ENCODE peak calls at places on chromosome 19, in four cellular contexts. I, G, W and Y are unnamed samples.

GRCh38 chr19:19409235-19410030 is 4.0 kb downstream of the GATAD2A start:
- DNase-seq in I (no peak), G (no peak), W (no peak), Y (no peak)

GRCh38 chr19:34228347-34228746 is 26.0 kb upstream of the GARRE1 start:
- DNase-seq in I (no peak), G (no peak), W (no peak), Y (no peak)

GRCh38 chr19:15374796-15375440 is 4.7 kb downstream of the AKAP8 start:
- DNase-seq in I (no peak), G (no peak), W (no peak), Y (no peak)

GRCh38 chr19:4909172-4909896 is at the start of gene UHRF1:
- DNase-seq in I (no peak), G (peak), W (peak), Y (no peak)

GRCh38 chr19:31938675-31939074 is 406.7 kb upstream of the ZNF507 start:
- DNase-seq in I (no peak), G (no peak), W (no peak), Y (no peak)

GRCh38 chr19:45496349-45496953 is 396 bp downstream of the RTN2 start:
- DNase-seq in I (no peak), G (peak), W (peak), Y (no peak)

GRCh38 chr19:7450243-7451223 is 38.3 kb downstream of the PEX11G start:
- DNase-seq in I (no peak), G (peak), W (no peak), Y (no peak)

GRCh38 chr19:912181-913079 is 589 bp downstream of the R3HDM4 start:
- DNase-seq in I (peak), G (no peak), W (no peak), Y (no peak)

GRCh38 chr19:46350029-46350757 is 3.3 kb downstream of the PPP5C start:
- DNase-seq in I (no peak), G (no peak), W (no peak), Y (no peak)

GRCh38 chr19:30480097-30480496 is 107.9 kb downstream of the ZNF536 start:
- DNase-seq in I (no peak), G (no peak), W (no peak), Y (no peak)

GRCh38 chr19:29004796-29005195 is 208.2 kb downstream of the UQCRFS1 start:
- DNase-seq in I (no peak), G (no peak), W (no peak), Y (no peak)

GRCh38 chr19:32599258-32599657 is 18.3 kb downstream of the PDCD5 start:
- DNase-seq in I (no peak), G (no peak), W (no peak), Y (no peak)

DNA sequence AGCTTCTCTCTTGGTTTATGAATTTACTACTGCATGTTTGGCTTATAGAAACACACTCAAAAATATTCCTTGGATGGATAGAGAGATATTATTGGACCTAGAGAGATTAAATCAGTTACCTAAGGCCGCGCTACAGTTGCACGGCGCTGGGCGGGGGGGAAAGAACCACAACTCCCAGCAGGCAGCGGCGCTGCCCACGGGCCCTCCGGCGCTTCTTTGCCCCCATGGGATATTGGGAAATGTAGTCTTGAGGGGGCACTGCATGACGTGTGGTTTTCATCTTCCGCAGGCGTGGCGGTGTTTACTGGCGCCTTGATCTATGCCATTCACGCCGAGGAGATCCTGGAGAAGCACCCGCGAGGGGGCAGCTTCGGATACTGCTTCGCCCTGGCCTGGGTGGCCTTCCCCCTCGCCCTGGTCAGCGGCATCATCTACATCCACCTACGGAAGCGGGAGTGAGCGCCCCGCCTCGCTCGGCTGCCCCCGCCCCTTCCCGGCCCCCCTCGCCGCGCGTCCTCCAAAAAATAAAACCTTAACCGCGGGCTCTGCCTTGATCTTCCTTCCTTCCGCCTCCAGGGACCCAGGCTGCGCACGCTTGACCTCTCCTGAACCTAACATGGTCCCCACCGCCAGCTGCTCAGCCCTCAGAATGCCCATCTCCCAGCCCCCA is 4.8 kb downstream of the EMP3 start:
- DNase-seq in I (peak), G (peak), W (peak), Y (no peak)
- TF ChIP-seq CTCF in I (no peak), G (peak), W (no peak), Y (no peak)

GRCh38 chr19:49986354-49986753 is 25.4 kb upstream of the SIGLEC11 start:
- DNase-seq in I (no peak), G (no peak), W (no peak), Y (no peak)

GRCh38 chr19:49988433-49988832 is 27.5 kb upstream of the SIGLEC11 start:
- DNase-seq in I (no peak), G (no peak), W (no peak), Y (no peak)

GRCh38 chr19:49985926-49986325 is 25.0 kb upstream of the SIGLEC11 start:
- DNase-seq in I (no peak), G (no peak), W (no peak), Y (no peak)

GRCh38 chr19:49988007-49988406 is 27.0 kb upstream of the SIGLEC11 start:
- DNase-seq in I (no peak), G (no peak), W (no peak), Y (no peak)

GRCh38 chr19:49987159-49987698 is 26.3 kb upstream of the SIGLEC11 start:
- DNase-seq in I (peak), G (peak), W (peak), Y (peak)
- TF ChIP-seq CTCF in I (peak), G (peak), W (no peak), Y (no peak)

GRCh38 chr19:42224940-42225717 is 5.0 kb downstream of the ZNF526 start:
- DNase-seq in I (no peak), G (no peak), W (no peak), Y (no peak)

GRCh38 chr19:42220751-42221097 is 612 bp downstream of the ZNF526 start:
- DNase-seq in I (no peak), G (no peak), W (no peak), Y (no peak)

GRCh38 chr19:42216653-42217521 is 590 bp downstream of the DEDD2 start:
- DNase-seq in I (peak), G (peak), W (peak), Y (no peak)

GRCh38 chr19:42217522-42218442 is at the start of gene DEDD2:
- DNase-seq in I (peak), G (peak), W (peak), Y (peak)

DNA sequence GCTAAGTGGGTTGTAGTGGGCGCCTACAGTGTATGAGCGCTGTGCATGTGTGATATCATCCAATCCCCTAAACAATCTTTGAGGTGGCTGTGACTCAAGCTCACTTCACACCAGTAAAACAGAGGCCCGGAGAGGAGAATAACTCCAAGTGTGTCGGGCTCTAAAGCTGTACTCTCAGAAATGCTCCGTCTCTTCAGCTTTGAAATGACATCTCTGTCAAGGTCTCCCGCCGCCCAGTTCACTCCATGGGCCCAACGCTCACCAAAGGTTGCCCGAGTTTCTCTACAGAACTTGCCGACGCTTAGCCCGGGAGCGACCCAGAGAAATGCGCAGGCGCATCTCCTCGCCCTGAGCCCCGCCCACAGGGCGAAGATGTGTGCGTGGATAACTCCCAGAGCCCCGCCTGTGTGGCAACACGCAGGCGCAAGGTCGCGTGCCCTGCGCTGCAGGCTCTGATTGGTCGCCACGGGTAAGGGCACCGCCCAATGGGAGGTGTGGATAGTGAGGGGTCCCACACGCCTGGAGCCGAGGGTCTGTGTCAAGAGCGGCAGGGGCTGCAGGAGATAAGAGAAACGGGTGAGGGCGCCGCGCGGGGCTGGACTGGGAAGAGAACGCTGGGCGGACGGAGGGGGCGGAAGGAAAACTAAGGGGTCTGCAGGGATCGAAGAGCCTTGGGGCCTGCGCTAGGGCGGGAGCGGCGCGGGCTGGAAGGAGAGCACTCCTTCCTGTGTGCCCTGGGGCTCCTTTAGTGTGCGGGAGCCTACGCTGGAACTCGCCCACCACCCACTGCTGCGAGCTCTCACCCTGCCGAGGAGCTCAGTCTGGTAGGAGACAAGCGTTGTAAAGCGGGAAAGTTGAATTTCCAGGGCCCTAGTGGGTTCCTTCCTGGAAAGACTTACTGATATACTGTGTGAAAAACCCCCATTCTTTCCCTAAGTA is at the start of gene ZNF526:
- DNase-seq in I (peak), G (peak), W (peak), Y (peak)
- TF ChIP-seq CTCF in I (no peak), G (peak), W (no peak), Y (no peak)

GRCh38 chr19:6236310-6237291 is 43.2 kb downstream of the MLLT1 start:
- DNase-seq in I (peak), G (no peak), W (no peak), Y (no peak)
- TF ChIP-seq CTCF in I (no peak), G (peak), W (no peak), Y (no peak)